ENCODE peak calls at places on chromosome 4, in nine cellular contexts. One of them, this sample, is unnamed.

GRCh38 chr4:152075253-152075928 is 314.6 kb upstream of the GATB start:
- DNase-seq in pancreas: no peak
- DNase-seq in brain microvascular endothelial cell: no peak
- DNase-seq in EH: no peak
- DNase-seq in GM19239: no peak
- DNase-seq in aorta: no peak
- DNase-seq in kidney glomerular epithelial cell: no peak
- DNase-seq in SIG-M5: no peak
- DNase-seq in NCI-H748 treated with DMSO at 0.1 percent for 48 hours: no peak
- DNase-seq in this sample: no peak

GRCh38 chr4:167234388-167234881 is at the start of gene SPOCK3:
- DNase-seq in SIG-M5: no peak
- DNase-seq in pancreas: peak; percentile 5
- DNase-seq in brain microvascular endothelial cell: peak; percentile 4
- DNase-seq in GM19239: no peak
- DNase-seq in NCI-H748 treated with DMSO at 0.1 percent for 48 hours: peak; percentile 54
- DNase-seq in EH: peak; percentile 5
- DNase-seq in kidney glomerular epithelial cell: peak; percentile 42
- DNase-seq in aorta: peak; percentile 72
- DNase-seq in this sample: peak; percentile 0

GRCh38 chr4:8306511-8307021 is 37.0 kb downstream of the HTRA3 start:
- DNase-seq in pancreas: no peak
- DNase-seq in brain microvascular endothelial cell: no peak
- DNase-seq in NCI-H748 treated with DMSO at 0.1 percent for 48 hours: no peak
- DNase-seq in kidney glomerular epithelial cell: no peak
- DNase-seq in GM19239: no peak
- DNase-seq in SIG-M5: no peak
- DNase-seq in EH: peak; percentile 7
- DNase-seq in aorta: peak; percentile 74
- DNase-seq in this sample: no peak

GRCh38 chr4:8308856-8309771 is 39.6 kb downstream of the HTRA3 start:
- DNase-seq in EH: no peak
- DNase-seq in pancreas: no peak
- DNase-seq in kidney glomerular epithelial cell: no peak
- DNase-seq in brain microvascular endothelial cell: no peak
- DNase-seq in NCI-H748 treated with DMSO at 0.1 percent for 48 hours: no peak
- DNase-seq in SIG-M5: no peak
- DNase-seq in aorta: peak; percentile 80
- DNase-seq in GM19239: no peak
- DNase-seq in this sample: no peak

GRCh38 chr4:173237152-173237551 is 68.5 kb downstream of the GALNT7 start:
- DNase-seq in EH: peak; percentile 56
- DNase-seq in NCI-H748 treated with DMSO at 0.1 percent for 48 hours: no peak
- DNase-seq in aorta: no peak
- DNase-seq in pancreas: no peak
- DNase-seq in GM19239: no peak
- DNase-seq in brain microvascular endothelial cell: no peak
- DNase-seq in kidney glomerular epithelial cell: no peak
- DNase-seq in SIG-M5: no peak
- DNase-seq in this sample: no peak

GRCh38 chr4:183960912-183961569 is 55.9 kb downstream of the STOX2 start:
- DNase-seq in brain microvascular endothelial cell: no peak
- DNase-seq in EH: no peak
- DNase-seq in aorta: no peak
- DNase-seq in NCI-H748 treated with DMSO at 0.1 percent for 48 hours: peak; percentile 10
- DNase-seq in GM19239: no peak
- DNase-seq in pancreas: no peak
- DNase-seq in kidney glomerular epithelial cell: no peak
- DNase-seq in SIG-M5: no peak
- DNase-seq in this sample: no peak

GRCh38 chr4:183326853-183327252 is 4.6 kb upstream of the CLDN24 start:
- DNase-seq in pancreas: no peak
- DNase-seq in NCI-H748 treated with DMSO at 0.1 percent for 48 hours: no peak
- DNase-seq in EH: peak; percentile 58
- DNase-seq in SIG-M5: no peak
- DNase-seq in aorta: no peak
- DNase-seq in GM19239: no peak
- DNase-seq in brain microvascular endothelial cell: peak; percentile 40
- DNase-seq in kidney glomerular epithelial cell: no peak
- DNase-seq in this sample: no peak

GRCh38 chr4:143207555-143207954 is 22.8 kb downstream of the USP38 start:
- DNase-seq in kidney glomerular epithelial cell: peak; percentile 25
- DNase-seq in SIG-M5: no peak
- DNase-seq in aorta: no peak
- DNase-seq in NCI-H748 treated with DMSO at 0.1 percent for 48 hours: no peak
- DNase-seq in brain microvascular endothelial cell: peak; percentile 12
- DNase-seq in EH: peak; percentile 49
- DNase-seq in GM19239: no peak
- DNase-seq in pancreas: no peak
- DNase-seq in this sample: no peak

GRCh38 chr4:336893-337142 is 796 bp upstream of the ZNF141 start:
- DNase-seq in SIG-M5: no peak
- DNase-seq in aorta: no peak
- DNase-seq in EH: no peak
- DNase-seq in pancreas: no peak
- DNase-seq in brain microvascular endothelial cell: no peak
- DNase-seq in kidney glomerular epithelial cell: no peak
- DNase-seq in NCI-H748 treated with DMSO at 0.1 percent for 48 hours: no peak
- DNase-seq in GM19239: no peak
- DNase-seq in this sample: no peak

GRCh38 chr4:95091272-95091671 is 333.5 kb downstream of the BMPR1B start:
- DNase-seq in NCI-H748 treated with DMSO at 0.1 percent for 48 hours: no peak
- DNase-seq in SIG-M5: no peak
- DNase-seq in kidney glomerular epithelial cell: no peak
- DNase-seq in aorta: no peak
- DNase-seq in pancreas: no peak
- DNase-seq in GM19239: no peak
- DNase-seq in brain microvascular endothelial cell: no peak
- DNase-seq in EH: no peak
- DNase-seq in this sample: no peak

GRCh38 chr4:71382569-71383560 is 44.0 kb downstream of the SLC4A4 start:
- DNase-seq in SIG-M5: no peak
- DNase-seq in NCI-H748 treated with DMSO at 0.1 percent for 48 hours: no peak
- DNase-seq in pancreas: no peak
- DNase-seq in EH: no peak
- DNase-seq in aorta: no peak
- DNase-seq in kidney glomerular epithelial cell: peak; percentile 81
- DNase-seq in brain microvascular endothelial cell: no peak
- DNase-seq in GM19239: no peak
- DNase-seq in this sample: no peak

GRCh38 chr4:86971355-86971683 is 36.5 kb downstream of the AFF1 start:
- DNase-seq in kidney glomerular epithelial cell: no peak
- DNase-seq in SIG-M5: no peak
- DNase-seq in brain microvascular endothelial cell: no peak
- DNase-seq in aorta: no peak
- DNase-seq in NCI-H748 treated with DMSO at 0.1 percent for 48 hours: no peak
- DNase-seq in GM19239: no peak
- DNase-seq in pancreas: no peak
- DNase-seq in EH: no peak
- DNase-seq in this sample: no peak

GRCh38 chr4:72525938-72526337 is 43.1 kb downstream of the ADAMTS3 start:
- DNase-seq in kidney glomerular epithelial cell: peak; percentile 32
- DNase-seq in GM19239: no peak
- DNase-seq in brain microvascular endothelial cell: peak; percentile 40
- DNase-seq in SIG-M5: no peak
- DNase-seq in NCI-H748 treated with DMSO at 0.1 percent for 48 hours: no peak
- DNase-seq in aorta: peak; percentile 77
- DNase-seq in pancreas: no peak
- DNase-seq in EH: peak; percentile 36
- DNase-seq in this sample: no peak

GRCh38 chr4:16665942-16666586 is 232.4 kb downstream of the LDB2 start:
- DNase-seq in NCI-H748 treated with DMSO at 0.1 percent for 48 hours: no peak
- DNase-seq in brain microvascular endothelial cell: no peak
- DNase-seq in GM19239: no peak
- DNase-seq in pancreas: no peak
- DNase-seq in EH: no peak
- DNase-seq in SIG-M5: no peak
- DNase-seq in aorta: no peak
- DNase-seq in kidney glomerular epithelial cell: no peak
- DNase-seq in this sample: no peak

GRCh38 chr4:102272318-102272717 is 73.0 kb downstream of the SLC39A8 start:
- DNase-seq in SIG-M5: no peak
- DNase-seq in kidney glomerular epithelial cell: no peak
- DNase-seq in NCI-H748 treated with DMSO at 0.1 percent for 48 hours: no peak
- DNase-seq in GM19239: no peak
- DNase-seq in EH: no peak
- DNase-seq in pancreas: no peak
- DNase-seq in aorta: no peak
- DNase-seq in brain microvascular endothelial cell: no peak
- DNase-seq in this sample: no peak

GRCh38 chr4:115355329-115355728 is 241.9 kb upstream of the NDST4 start:
- DNase-seq in aorta: peak; percentile 34
- DNase-seq in EH: no peak
- DNase-seq in kidney glomerular epithelial cell: no peak
- DNase-seq in SIG-M5: no peak
- DNase-seq in GM19239: no peak
- DNase-seq in brain microvascular endothelial cell: no peak
- DNase-seq in NCI-H748 treated with DMSO at 0.1 percent for 48 hours: no peak
- DNase-seq in pancreas: no peak
- DNase-seq in this sample: no peak

GRCh38 chr4:98938386-98938785 is 9.5 kb upstream of the EIF4E start:
- DNase-seq in pancreas: no peak
- DNase-seq in GM19239: no peak
- DNase-seq in aorta: no peak
- DNase-seq in kidney glomerular epithelial cell: peak; percentile 24
- DNase-seq in NCI-H748 treated with DMSO at 0.1 percent for 48 hours: no peak
- DNase-seq in brain microvascular endothelial cell: peak; percentile 51
- DNase-seq in SIG-M5: no peak
- DNase-seq in EH: peak; percentile 76
- DNase-seq in this sample: no peak

GRCh38 chr4:2248044-2248780 is 6.3 kb upstream of the HAUS3 start:
- DNase-seq in kidney glomerular epithelial cell: no peak
- DNase-seq in pancreas: peak; percentile 5
- DNase-seq in GM19239: peak; percentile 6
- DNase-seq in NCI-H748 treated with DMSO at 0.1 percent for 48 hours: no peak
- DNase-seq in brain microvascular endothelial cell: no peak
- DNase-seq in SIG-M5: no peak
- DNase-seq in EH: no peak
- DNase-seq in aorta: peak; percentile 65
- DNase-seq in this sample: peak; percentile 23

GRCh38 chr4:4837316-4837715 is 22.1 kb upstream of the MSX1 start:
- DNase-seq in GM19239: no peak
- DNase-seq in EH: no peak
- DNase-seq in aorta: no peak
- DNase-seq in brain microvascular endothelial cell: no peak
- DNase-seq in kidney glomerular epithelial cell: no peak
- DNase-seq in NCI-H748 treated with DMSO at 0.1 percent for 48 hours: no peak
- DNase-seq in SIG-M5: no peak
- DNase-seq in pancreas: no peak
- DNase-seq in this sample: no peak

GRCh38 chr4:138161351-138161750 is 80.8 kb downstream of the SLC7A11 start:
- DNase-seq in kidney glomerular epithelial cell: no peak
- DNase-seq in brain microvascular endothelial cell: no peak
- DNase-seq in EH: no peak
- DNase-seq in aorta: no peak
- DNase-seq in NCI-H748 treated with DMSO at 0.1 percent for 48 hours: no peak
- DNase-seq in GM19239: no peak
- DNase-seq in SIG-M5: no peak
- DNase-seq in pancreas: no peak
- DNase-seq in this sample: no peak

GRCh38 chr4:125928652-125929051 is 613.9 kb downstream of the FAT4 start:
- DNase-seq in NCI-H748 treated with DMSO at 0.1 percent for 48 hours: no peak
- DNase-seq in GM19239: no peak
- DNase-seq in brain microvascular endothelial cell: no peak
- DNase-seq in kidney glomerular epithelial cell: no peak
- DNase-seq in EH: no peak
- DNase-seq in aorta: no peak
- DNase-seq in SIG-M5: no peak
- DNase-seq in pancreas: no peak
- DNase-seq in this sample: no peak